ENCODE peak calls at places on chromosome 19, in five cellular contexts. V is adrenal gland; H is activated CD4-positive, alpha-beta T cell treated with anti-CD3 and anti-CD28 coated beads, Interleukin-2, amount 50 U/mL, for 1 hour; R is A172; U is activated T-helper 1 cell treated with anti-CD3 and anti-CD28 coated beads, Interleukin-2, amount 50 U/mL, for 16 hours. F is an unnamed sample.

GRCh38 chr19:4343845-4344713 is 717 bp downstream of the MPND start:
- DNase-seq in V (no peak), H (no peak), R (no peak), U (no peak), F (no peak)

GRCh38 chr19:15161028-15161984 is 39.5 kb downstream of the NOTCH3 start:
- DNase-seq in V (no peak), H (no peak), R (no peak), U (no peak), F (no peak)

GRCh38 chr19:2148482-2149135 is 2.8 kb downstream of the AP3D1 start:
- DNase-seq in V (no peak), H (peak), R (no peak), U (no peak), F (no peak)

GRCh38 chr19:52277471-52277870 is 8.1 kb downstream of the ZNF766 start:
- DNase-seq in V (no peak), H (no peak), R (no peak), U (no peak), F (no peak)

GRCh38 chr19:16266586-16266942 is 58.1 kb upstream of the KLF2 start:
- DNase-seq in V (no peak), H (peak), R (no peak), U (peak), F (no peak)

GRCh38 chr19:41638624-41639023 is 11.8 kb upstream of the CEACAM4 start:
- DNase-seq in V (no peak), H (peak), R (no peak), U (no peak), F (no peak)

GRCh38 chr19:37114001-37114400 is 35.8 kb downstream of the ZNF420 start:
- DNase-seq in V (no peak), H (no peak), R (no peak), U (no peak), F (no peak)

GRCh38 chr19:14149509-14149994 is 13.2 kb upstream of the ASF1B start:
- DNase-seq in V (peak), H (peak), R (no peak), U (peak), F (no peak)

GRCh38 chr19:42216653-42217521 is 590 bp downstream of the DEDD2 start:
- DNase-seq in V (peak), H (peak), R (peak), U (no peak), F (peak)

GRCh38 chr19:39805120-39805519 is 26.5 kb downstream of the LEUTX start:
- DNase-seq in V (no peak), H (no peak), R (no peak), U (no peak), F (no peak)

GRCh38 chr19:10372698-10373097 is 7.7 kb downstream of the TYK2 start:
- DNase-seq in V (no peak), H (no peak), R (no peak), U (no peak), F (no peak)

GRCh38 chr19:45117666-45118065 is 24.7 kb downstream of the PPP1R37 start:
- DNase-seq in V (peak), H (no peak), R (no peak), U (no peak), F (no peak)

GRCh38 chr19:18883530-18884304 is 12.2 kb downstream of the CERS1 start:
- DNase-seq in V (no peak), H (no peak), R (no peak), U (no peak), F (no peak)

GRCh38 chr19:46349311-46349993 is 2.6 kb downstream of the PPP5C start:
- DNase-seq in V (no peak), H (no peak), R (no peak), U (no peak), F (no peak)

GRCh38 chr19:10270180-10270615 is 722 bp upstream of the ICAM1 start:
- DNase-seq in V (peak), H (peak), R (no peak), U (no peak), F (peak)

GRCh38 chr19:49690656-49691242 is at the start of gene CPT1C:
- DNase-seq in V (peak), H (peak), R (no peak), U (no peak), F (peak)

GRCh38 chr19:47765522-47766358 is 12.8 kb upstream of the SELENOW start:
- DNase-seq in V (peak), H (peak), R (no peak), U (no peak), F (peak)

GRCh38 chr19:6611441-6611852 is 20.5 kb upstream of the CD70 start:
- DNase-seq in V (no peak), H (no peak), R (no peak), U (no peak), F (no peak)

F was measured in B cell.